ENCODE peak calls at places on chromosomes 13 and 19, in six cellular contexts. J is nephron progenitor cell; X is astrocyte of the cerebellum; Z is smooth muscle cell of the brain vasculature; Q is GM10248; O is activated CD4-positive, CD25-positive, alpha-beta regulatory T cell. M is an unnamed sample.
A peak's percentile ranks its signal among the peaks of the same experiment; 100 is the strongest.

GRCh38 chr19:19626516-19627441 is 1.2 kb downstream of the LPAR2 start:
- DNase-seq in Z (no peak), O (no peak), Q (no peak), J (no peak), X (no peak), M (no peak)

GRCh38 chr19:49413348-49413747 is 9.9 kb downstream of the PTH2 start:
- DNase-seq in X (no peak), Z (no peak), J (no peak), O (no peak), Q (no peak), M (no peak)

GRCh38 chr19:53962887-53963435 is at the start of gene CACNG8:
- DNase-seq in J (peak; percentile 39), Q (no peak), O (no peak), Z (no peak), X (no peak), M (no peak)

GRCh38 chr13:50787316-50788195 is 55.9 kb downstream of the DLEU7 start:
- DNase-seq in J (no peak), O (no peak), Z (no peak), Q (no peak), X (no peak), M (no peak)

GRCh38 chr13:109869312-109870237 is 83.2 kb upstream of the IRS2 start:
- DNase-seq in Q (no peak), Z (peak; percentile 17), O (no peak), J (peak; percentile 9), X (no peak), M (peak; percentile 98)

GRCh38 chr19:5654931-5655330 is 25.4 kb downstream of the MICOS13 start:
- DNase-seq in Z (no peak), Q (no peak), O (no peak), J (no peak), X (no peak), M (no peak)

GRCh38 chr19:36489920-36490415 is 607 bp upstream of the ZNF566 start:
- DNase-seq in J (peak; percentile 71), Z (no peak), Q (peak; percentile 79), X (peak; percentile 89), O (no peak), M (peak; percentile 91)

GRCh38 chr19:18736415-18737336 is 53.2 kb downstream of the CRTC1 start:
- DNase-seq in Z (no peak), Q (no peak), O (no peak), X (no peak), J (no peak), M (no peak)

GRCh38 chr13:113724780-113725315 is 34.2 kb upstream of the TMEM255B start:
- DNase-seq in J (peak; percentile 90), X (peak; percentile 13), Q (peak; percentile 83), O (peak; percentile 81), Z (peak; percentile 20), M (peak; percentile 92)

GRCh38 chr13:32824671-32825070 is 191.6 kb upstream of the KL start:
- DNase-seq in Q (no peak), Z (no peak), X (peak; percentile 62), O (no peak), J (no peak), M (no peak)

GRCh38 chr19:56119585-56119978 is 1.5 kb downstream of the ZNF787 start:
- DNase-seq in O (no peak), J (no peak), Z (no peak), X (no peak), Q (no peak), M (no peak)

GRCh38 chr13:26921918-26922317 is 161.3 kb upstream of the GPR12 start:
- DNase-seq in O (no peak), X (no peak), Q (no peak), J (no peak), Z (no peak), M (no peak)

GRCh38 chr13:94318418-94318817 is 161.1 kb downstream of the DCT start:
- DNase-seq in J (no peak), X (no peak), Q (no peak), O (no peak), Z (no peak), M (no peak)

GRCh38 chr19:1473056-1473400 is 6.0 kb downstream of the C19orf25 start:
- DNase-seq in J (no peak), Q (no peak), X (no peak), O (no peak), Z (no peak), M (no peak)

GRCh38 chr13:95455782-95456181 is 96.7 kb upstream of the CLDN10 start:
- DNase-seq in Q (no peak), J (no peak), O (no peak), Z (no peak), X (no peak), M (no peak)

GRCh38 chr13:77874406-77874805 is 44.2 kb downstream of the EDNRB start:
- DNase-seq in Z (no peak), O (no peak), X (peak; percentile 15), J (no peak), Q (no peak), M (no peak)

GRCh38 chr19:17282488-17283256 is 971 bp downstream of the ANKLE1 start:
- DNase-seq in J (peak; percentile 93), X (peak; percentile 18), Q (peak; percentile 91), Z (peak; percentile 20), O (peak; percentile 57), M (peak; percentile 53)

GRCh38 chr13:98141938-98142426 is 912 bp upstream of the FARP1 start:
- DNase-seq in J (peak; percentile 35), Q (peak; percentile 18), O (no peak), Z (no peak), X (no peak), M (no peak)

GRCh38 chr19:30036154-30037129 is 94.4 kb downstream of the URI1 start:
- DNase-seq in Q (no peak), Z (no peak), O (no peak), X (no peak), J (peak; percentile 17), M (no peak)

M was measured in NCI-H1930.